ENCODE peak calls at places on chromosomes 7 and 10, in seven cellular contexts. E is HCT116, L is HepG2, H is K562, Y is SK-N-SH, Z is H1, M is GM12878. I is an unnamed sample.

GRCh38 chr10:8543361-8544056 is 489.0 kb downstream of the GATA3 start:
- DNase-seq in Z (no peak), L (no peak), M (no peak), E (no peak), Y (no peak), H (no peak), I (no peak)

GRCh38 chr7:5750026-5750425 is 31.4 kb downstream of the RNF216 start:
- DNase-seq in M (no peak), E (no peak), H (no peak), Z (no peak), Y (no peak), L (peak), I (no peak)

GRCh38 chr7:27897001-27897400 is 157.0 kb downstream of the TAX1BP1 start:
- DNase-seq in L (no peak), Z (no peak), H (no peak), M (no peak), Y (no peak), E (no peak), I (no peak)

GRCh38 chr7:27636326-27637006 is 26.2 kb downstream of the HIBADH start:
- DNase-seq in M (no peak), H (no peak), Z (no peak), E (no peak), L (no peak), Y (no peak), I (no peak)

GRCh38 chr10:1685671-1686450 is 51.5 kb downstream of the ADARB2 start:
- DNase-seq in E (no peak), Y (no peak), M (no peak), Z (no peak), L (no peak), H (no peak), I (no peak)

GRCh38 chr7:92631067-92631829 is 41.1 kb upstream of the FAM133B start:
- DNase-seq in Z (no peak), L (no peak), Y (no peak), E (no peak), M (no peak), H (peak), I (no peak)

GRCh38 chr10:44651834-44652233 is 259.3 kb upstream of the TMEM72 start:
- DNase-seq in H (no peak), M (no peak), L (no peak), E (no peak), Z (no peak), Y (no peak), I (no peak)

GRCh38 chr7:138755331-138755747 is 42.5 kb upstream of the TMEM213 start:
- DNase-seq in E (no peak), L (peak), Y (peak), H (no peak), M (no peak), Z (no peak), I (no peak)

GRCh38 chr7:64888561-64888900 is 14.5 kb upstream of the ZNF273 start:
- DNase-seq in L (no peak), Y (peak), E (no peak), M (no peak), Z (no peak), H (no peak), I (no peak)

GRCh38 chr10:84567133-84567532 is 238.7 kb downstream of the CCSER2 start:
- DNase-seq in L (no peak), Z (no peak), Y (no peak), H (no peak), M (no peak), E (no peak), I (no peak)

DNA sequence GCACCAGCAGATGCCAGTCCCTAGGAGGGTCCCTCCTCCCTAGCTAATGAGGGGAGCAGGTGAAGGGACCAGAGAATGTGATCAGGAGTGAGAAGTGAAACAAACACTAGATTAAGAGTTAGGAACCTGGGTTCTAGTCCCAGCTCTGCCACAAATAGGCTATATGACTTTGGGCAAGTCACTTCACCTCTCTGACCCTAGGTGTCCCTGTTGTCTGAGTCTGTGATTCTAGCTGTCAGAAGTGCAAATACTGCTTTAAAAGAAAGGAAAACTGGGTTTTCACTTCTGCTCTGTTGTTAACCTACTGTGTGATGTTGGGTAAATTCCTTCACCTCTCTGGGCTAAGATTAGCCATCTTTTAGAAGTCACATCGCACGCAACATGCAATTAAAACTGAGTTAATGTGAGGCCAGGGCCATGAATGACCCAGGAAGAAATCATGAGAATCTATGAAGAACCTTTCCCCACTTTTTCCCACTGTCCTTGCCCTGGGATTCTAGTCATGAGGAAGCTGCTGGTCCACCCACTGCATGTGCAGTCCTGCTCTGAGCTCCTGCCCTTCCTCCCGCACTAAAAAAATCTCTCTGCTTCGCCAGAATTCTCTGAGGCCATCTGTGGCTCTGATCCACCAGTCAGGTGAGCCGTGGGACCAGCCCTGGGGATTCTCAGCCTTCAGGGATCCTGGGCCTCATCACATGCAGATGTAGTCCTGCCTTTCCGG is 181.8 kb downstream of the PLXNA4 start:
- DNase-seq in L (no peak), Y (peak), E (peak), M (no peak), Z (no peak), H (peak), I (no peak)
- TF ChIP-seq SIN3A in L (no peak), Y (no peak), E (no peak), M (no peak), Z (no peak), H (no peak), I (no peak)

GRCh38 chr10:87503892-87504291 is 801 bp upstream of the MINPP1 start:
- DNase-seq in Z (no peak), H (peak), L (peak), M (no peak), E (no peak), Y (peak), I (no peak)
- TF ChIP-seq SIN3A in Z (no peak), H (no peak), L (no peak), M (no peak), E (no peak), Y (no peak), I (no peak)

GRCh38 chr7:127532736-127533135 is 52.7 kb downstream of the GCC1 start:
- DNase-seq in E (no peak), H (no peak), Y (no peak), L (no peak), M (no peak), Z (no peak), I (no peak)
- TF ChIP-seq SIN3A in E (no peak), H (no peak), Y (no peak), L (no peak), M (no peak), Z (no peak), I (no peak)

GRCh38 chr7:73341877-73342276 is 13.9 kb downstream of the FKBP6 start:
- DNase-seq in M (no peak), Y (no peak), E (peak), H (peak), Z (no peak), L (peak), I (no peak)

GRCh38 chr7:73340514-73340913 is 12.6 kb downstream of the FKBP6 start:
- DNase-seq in H (no peak), L (no peak), Z (no peak), E (no peak), Y (no peak), M (no peak), I (no peak)

GRCh38 chr7:73345538-73345937 is 17.6 kb downstream of the FKBP6 start:
- DNase-seq in E (no peak), H (no peak), L (peak), M (no peak), Y (no peak), Z (no peak), I (no peak)

GRCh38 chr7:73343671-73344380 is 15.9 kb downstream of the FKBP6 start:
- DNase-seq in Y (no peak), E (no peak), M (no peak), H (no peak), L (peak), Z (no peak), I (no peak)

DNA sequence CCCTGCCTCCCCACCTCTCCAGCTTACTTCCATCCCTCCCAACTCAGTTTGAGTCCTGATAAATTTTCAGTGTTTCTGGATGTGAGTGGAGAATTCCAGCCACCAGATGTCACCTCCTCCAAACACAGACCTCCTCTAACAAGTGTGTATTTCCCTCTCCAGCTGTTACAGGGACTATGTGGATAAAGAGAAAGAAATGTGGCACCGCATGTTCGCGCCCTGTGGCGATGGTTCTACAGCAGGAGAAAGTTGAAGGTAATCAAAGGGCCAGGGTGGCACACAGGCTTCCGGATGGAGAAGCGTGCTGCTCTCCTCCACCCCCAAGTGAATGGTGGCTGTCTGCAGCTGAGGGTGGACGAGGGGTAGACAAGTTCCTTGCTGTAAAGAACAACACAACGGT is 14.7 kb downstream of the FKBP6 start:
- DNase-seq in H (peak), Y (peak), M (no peak), Z (no peak), E (peak), L (peak), I (peak)
- TF ChIP-seq SIN3A in H (no peak), Y (no peak), M (no peak), Z (no peak), E (no peak), L (no peak), I (no peak)